ENCODE peak calls at places on chromosome 20, in six cellular contexts. One of them, this sample, is unnamed.
A peak's percentile ranks its signal among the peaks of the same experiment; 100 is the strongest.

GRCh38 chr20:62043131-62043914 is 22.4 kb downstream of the TAF4 start:
- DNase-seq in CD8-positive, alpha-beta memory T cell: no peak
- DNase-seq in substantia nigra: no peak
- DNase-seq in mammary epithelial cell: peak; percentile 6
- DNase-seq in A549: no peak
- DNase-seq in PC-9: peak; percentile 47
- DNase-seq in this sample: no peak

GRCh38 chr20:63064310-63064709 is 57.5 kb upstream of the BHLHE23 start:
- DNase-seq in PC-9: peak; percentile 35
- DNase-seq in CD8-positive, alpha-beta memory T cell: no peak
- DNase-seq in substantia nigra: no peak
- DNase-seq in mammary epithelial cell: no peak
- DNase-seq in A549: no peak
- DNase-seq in this sample: peak; percentile 2

GRCh38 chr20:33791959-33792597 is 19.1 kb upstream of the CHMP4B start:
- DNase-seq in mammary epithelial cell: no peak
- DNase-seq in PC-9: peak; percentile 57
- DNase-seq in A549: peak; percentile 40
- DNase-seq in CD8-positive, alpha-beta memory T cell: peak; percentile 67
- DNase-seq in substantia nigra: no peak
- DNase-seq in this sample: no peak

GRCh38 chr20:15637971-15638754 is 935.1 kb downstream of the KIF16B start:
- DNase-seq in PC-9: no peak
- DNase-seq in A549: no peak
- DNase-seq in mammary epithelial cell: no peak
- DNase-seq in substantia nigra: no peak
- DNase-seq in CD8-positive, alpha-beta memory T cell: no peak
- DNase-seq in this sample: no peak

GRCh38 chr20:4836935-4837334 is 115.2 kb downstream of the PRND start:
- DNase-seq in mammary epithelial cell: no peak
- DNase-seq in A549: no peak
- DNase-seq in PC-9: no peak
- DNase-seq in substantia nigra: no peak
- DNase-seq in CD8-positive, alpha-beta memory T cell: no peak
- DNase-seq in this sample: no peak

GRCh38 chr20:47727909-47728361 is 57.3 kb downstream of the SULF2 start:
- DNase-seq in CD8-positive, alpha-beta memory T cell: no peak
- DNase-seq in mammary epithelial cell: no peak
- DNase-seq in A549: no peak
- DNase-seq in substantia nigra: peak; percentile 67
- DNase-seq in PC-9: no peak
- DNase-seq in this sample: no peak

GRCh38 chr20:8647868-8648495 is 420.9 kb upstream of the PLCB4 start:
- DNase-seq in substantia nigra: no peak
- DNase-seq in CD8-positive, alpha-beta memory T cell: no peak
- DNase-seq in A549: no peak
- DNase-seq in mammary epithelial cell: no peak
- DNase-seq in PC-9: no peak
- DNase-seq in this sample: no peak

GRCh38 chr20:24211972-24212371 is 223.4 kb upstream of the GGTLC1 start:
- DNase-seq in PC-9: no peak
- DNase-seq in A549: no peak
- DNase-seq in mammary epithelial cell: no peak
- DNase-seq in substantia nigra: no peak
- DNase-seq in CD8-positive, alpha-beta memory T cell: no peak
- DNase-seq in this sample: no peak

GRCh38 chr20:8946036-8946926 is 122.6 kb upstream of the PLCB4 start:
- DNase-seq in mammary epithelial cell: no peak
- DNase-seq in PC-9: no peak
- DNase-seq in substantia nigra: no peak
- DNase-seq in A549: no peak
- DNase-seq in CD8-positive, alpha-beta memory T cell: no peak
- DNase-seq in this sample: no peak

GRCh38 chr20:63680857-63681608 is 15.4 kb upstream of the TNFRSF6B start:
- DNase-seq in A549: no peak
- DNase-seq in PC-9: no peak
- DNase-seq in CD8-positive, alpha-beta memory T cell: no peak
- DNase-seq in mammary epithelial cell: no peak
- DNase-seq in substantia nigra: no peak
- DNase-seq in this sample: no peak

GRCh38 chr20:61249626-61250025 is 2.4 kb upstream of the CDH4 start:
- DNase-seq in mammary epithelial cell: no peak
- DNase-seq in PC-9: no peak
- DNase-seq in A549: no peak
- DNase-seq in substantia nigra: no peak
- DNase-seq in CD8-positive, alpha-beta memory T cell: no peak
- DNase-seq in this sample: no peak

GRCh38 chr20:18005170-18005989 is 36.6 kb downstream of the MGME1 start:
- DNase-seq in CD8-positive, alpha-beta memory T cell: no peak
- DNase-seq in substantia nigra: no peak
- DNase-seq in A549: no peak
- DNase-seq in PC-9: peak; percentile 80
- DNase-seq in mammary epithelial cell: no peak
- DNase-seq in this sample: no peak

GRCh38 chr20:13353261-13353945 is 132.3 kb downstream of the ISM1 start:
- DNase-seq in PC-9: no peak
- DNase-seq in A549: no peak
- DNase-seq in CD8-positive, alpha-beta memory T cell: no peak
- DNase-seq in substantia nigra: no peak
- DNase-seq in mammary epithelial cell: peak; percentile 9
- DNase-seq in this sample: no peak

GRCh38 chr20:23225407-23226060 is 125.1 kb upstream of the NXT1 start:
- DNase-seq in A549: peak; percentile 58
- DNase-seq in substantia nigra: peak; percentile 9
- DNase-seq in PC-9: peak; percentile 8
- DNase-seq in CD8-positive, alpha-beta memory T cell: no peak
- DNase-seq in mammary epithelial cell: peak; percentile 89
- DNase-seq in this sample: peak; percentile 42

GRCh38 chr20:44728835-44729342 is 13.7 kb downstream of the CCN5 start:
- DNase-seq in CD8-positive, alpha-beta memory T cell: no peak
- DNase-seq in mammary epithelial cell: peak; percentile 98
- DNase-seq in A549: peak; percentile 97
- DNase-seq in PC-9: peak; percentile 96
- DNase-seq in substantia nigra: peak; percentile 59
- DNase-seq in this sample: peak; percentile 68

GRCh38 chr20:48051810-48052491 is 266.7 kb upstream of the SULF2 start:
- DNase-seq in mammary epithelial cell: peak; percentile 85
- DNase-seq in A549: no peak
- DNase-seq in CD8-positive, alpha-beta memory T cell: no peak
- DNase-seq in substantia nigra: no peak
- DNase-seq in PC-9: peak; percentile 78
- DNase-seq in this sample: no peak

GRCh38 chr20:44030394-44030793 is 115.7 kb downstream of the TOX2 start:
- DNase-seq in PC-9: no peak
- DNase-seq in mammary epithelial cell: no peak
- DNase-seq in A549: no peak
- DNase-seq in CD8-positive, alpha-beta memory T cell: no peak
- DNase-seq in substantia nigra: no peak
- DNase-seq in this sample: peak; percentile 42

GRCh38 chr20:10074513-10074912 is 39.7 kb downstream of the ANKEF1 start:
- DNase-seq in CD8-positive, alpha-beta memory T cell: no peak
- DNase-seq in substantia nigra: no peak
- DNase-seq in mammary epithelial cell: peak; percentile 95
- DNase-seq in PC-9: peak; percentile 48
- DNase-seq in A549: peak; percentile 81
- DNase-seq in this sample: no peak

GRCh38 chr20:4645621-4646020 is 76.1 kb upstream of the PRND start:
- DNase-seq in mammary epithelial cell: no peak
- DNase-seq in substantia nigra: no peak
- DNase-seq in A549: no peak
- DNase-seq in CD8-positive, alpha-beta memory T cell: no peak
- DNase-seq in PC-9: no peak
- DNase-seq in this sample: no peak

GRCh38 chr20:47353697-47354387 is 2.7 kb downstream of the ZMYND8 start:
- DNase-seq in substantia nigra: no peak
- DNase-seq in A549: no peak
- DNase-seq in mammary epithelial cell: no peak
- DNase-seq in PC-9: no peak
- DNase-seq in CD8-positive, alpha-beta memory T cell: no peak
- DNase-seq in this sample: no peak

GRCh38 chr20:51594999-51595532 is 52.5 kb upstream of the NFATC2 start:
- DNase-seq in PC-9: peak; percentile 79
- DNase-seq in A549: peak; percentile 89
- DNase-seq in CD8-positive, alpha-beta memory T cell: peak; percentile 82
- DNase-seq in substantia nigra: peak; percentile 88
- DNase-seq in mammary epithelial cell: peak; percentile 64
- DNase-seq in this sample: peak; percentile 95

GRCh38 chr20:11432407-11432806 is 485.3 kb upstream of the BTBD3 start:
- DNase-seq in PC-9: no peak
- DNase-seq in CD8-positive, alpha-beta memory T cell: no peak
- DNase-seq in substantia nigra: no peak
- DNase-seq in mammary epithelial cell: peak; percentile 92
- DNase-seq in A549: no peak
- DNase-seq in this sample: no peak

GRCh38 chr20:39155996-39156395 is 193.9 kb downstream of the DHX35 start:
- DNase-seq in A549: no peak
- DNase-seq in substantia nigra: no peak
- DNase-seq in PC-9: no peak
- DNase-seq in mammary epithelial cell: no peak
- DNase-seq in CD8-positive, alpha-beta memory T cell: no peak
- DNase-seq in this sample: no peak

GRCh38 chr20:2800590-2801458 is at the start of gene CPXM1:
- DNase-seq in substantia nigra: no peak
- DNase-seq in A549: no peak
- DNase-seq in PC-9: no peak
- DNase-seq in mammary epithelial cell: no peak
- DNase-seq in CD8-positive, alpha-beta memory T cell: no peak
- DNase-seq in this sample: no peak
- H3K27ac ChIP-seq in substantia nigra: no peak within 1 kb of the TSS
- H3K27ac ChIP-seq in A549: no peak within 1 kb of the TSS
- H3K27ac ChIP-seq in PC-9: no peak within 1 kb of the TSS
- H3K27ac ChIP-seq in mammary epithelial cell: no peak within 1 kb of the TSS
- H3K27ac ChIP-seq in CD8-positive, alpha-beta memory T cell: peak within 1 kb of the TSS; percentile 9
- H3K27ac ChIP-seq in this sample: no peak within 1 kb of the TSS

GRCh38 chr20:35616465-35617396 is 1.1 kb downstream of the SPAG4 start:
- DNase-seq in PC-9: peak; percentile 93
- DNase-seq in substantia nigra: peak; percentile 55
- DNase-seq in A549: peak; percentile 86
- DNase-seq in CD8-positive, alpha-beta memory T cell: peak; percentile 75
- DNase-seq in mammary epithelial cell: peak; percentile 32
- DNase-seq in this sample: peak; percentile 59
- H3K27ac ChIP-seq in PC-9: peak overlapping the region; percentile 73
- H3K27ac ChIP-seq in substantia nigra: no peak overlapping the region
- H3K27ac ChIP-seq in A549: peak overlapping the region; percentile 90
- H3K27ac ChIP-seq in CD8-positive, alpha-beta memory T cell: peak overlapping the region; percentile 67
- H3K27ac ChIP-seq in mammary epithelial cell: no peak overlapping the region
- H3K27ac ChIP-seq in this sample: peak overlapping the region; percentile 71

DNA sequence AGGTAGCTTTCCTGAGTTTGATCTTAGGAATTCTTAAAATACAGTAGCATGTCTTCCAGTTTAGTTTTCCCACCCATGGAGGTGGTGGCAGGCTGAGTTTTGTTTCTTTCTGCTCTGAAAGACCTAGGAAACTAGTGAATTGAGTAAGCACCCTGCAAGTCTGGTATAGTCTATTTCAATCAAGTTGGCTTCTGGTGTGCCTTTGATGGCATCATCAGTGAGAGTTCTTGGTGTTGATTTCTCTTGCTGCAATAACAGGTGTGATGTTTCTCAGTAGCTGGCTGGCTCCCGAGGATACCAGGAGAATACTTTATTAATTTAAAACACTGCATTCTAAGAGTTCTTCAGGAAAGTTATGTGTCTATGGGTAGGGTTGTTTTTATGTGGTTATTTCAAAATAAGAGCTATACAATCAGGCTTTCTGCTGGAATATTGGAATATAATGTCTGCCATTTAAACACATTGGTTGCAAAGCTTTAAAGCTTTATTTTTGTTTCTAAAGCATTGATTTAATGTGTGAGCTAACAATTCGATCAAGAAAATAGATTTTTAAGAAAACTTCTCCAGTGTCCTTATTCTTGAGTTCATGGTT is 19.0 kb downstream of the VAPB start:
- DNase-seq in substantia nigra: no peak
- DNase-seq in PC-9: no peak
- DNase-seq in mammary epithelial cell: no peak
- DNase-seq in CD8-positive, alpha-beta memory T cell: no peak
- DNase-seq in A549: no peak
- DNase-seq in this sample: no peak
- H3K27ac ChIP-seq in substantia nigra: no peak overlapping the region
- H3K27ac ChIP-seq in PC-9: peak overlapping the region; percentile 27
- H3K27ac ChIP-seq in mammary epithelial cell: peak overlapping the region; percentile 66
- H3K27ac ChIP-seq in CD8-positive, alpha-beta memory T cell: no peak overlapping the region
- H3K27ac ChIP-seq in A549: peak overlapping the region; percentile 80
- H3K27ac ChIP-seq in this sample: peak overlapping the region; percentile 66

GRCh38 chr20:41618807-41619294 is 674 bp upstream of the CHD6 start:
- DNase-seq in mammary epithelial cell: peak; percentile 18
- DNase-seq in CD8-positive, alpha-beta memory T cell: no peak
- DNase-seq in substantia nigra: no peak
- DNase-seq in PC-9: no peak
- DNase-seq in A549: peak; percentile 24
- DNase-seq in this sample: no peak
- H3K27ac ChIP-seq in mammary epithelial cell: no peak overlapping the region
- H3K27ac ChIP-seq in CD8-positive, alpha-beta memory T cell: no peak overlapping the region
- H3K27ac ChIP-seq in substantia nigra: peak overlapping the region; percentile 66
- H3K27ac ChIP-seq in PC-9: no peak overlapping the region
- H3K27ac ChIP-seq in A549: peak overlapping the region; percentile 94
- H3K27ac ChIP-seq in this sample: peak overlapping the region; percentile 46

GRCh38 chr20:58312836-58313235 is 3.3 kb downstream of the RAB22A start:
- DNase-seq in substantia nigra: no peak
- DNase-seq in A549: no peak
- DNase-seq in mammary epithelial cell: peak; percentile 97
- DNase-seq in CD8-positive, alpha-beta memory T cell: no peak
- DNase-seq in PC-9: no peak
- DNase-seq in this sample: no peak
- H3K27ac ChIP-seq in substantia nigra: no peak overlapping the region
- H3K27ac ChIP-seq in A549: no peak overlapping the region
- H3K27ac ChIP-seq in mammary epithelial cell: peak overlapping the region; percentile 65
- H3K27ac ChIP-seq in CD8-positive, alpha-beta memory T cell: no peak overlapping the region
- H3K27ac ChIP-seq in PC-9: no peak overlapping the region
- H3K27ac ChIP-seq in this sample: no peak overlapping the region

DNA sequence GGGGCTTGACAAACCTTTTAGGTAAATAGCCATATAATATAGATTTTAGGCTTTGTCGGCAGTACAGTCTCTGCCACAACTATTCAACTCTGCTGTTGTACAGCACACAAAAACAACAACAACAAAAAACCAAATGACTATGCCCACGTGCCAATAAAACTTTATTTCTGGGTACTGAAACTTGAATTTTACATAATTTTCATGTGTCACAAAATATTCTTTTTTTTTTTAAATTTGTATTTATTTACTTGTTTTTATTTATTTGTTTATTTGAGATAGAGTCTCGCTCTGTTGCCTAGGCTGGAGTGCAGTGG is 34.8 kb upstream of the B4GALT5 start:
- DNase-seq in A549: no peak
- DNase-seq in CD8-positive, alpha-beta memory T cell: no peak
- DNase-seq in mammary epithelial cell: no peak
- DNase-seq in PC-9: no peak
- DNase-seq in substantia nigra: no peak
- DNase-seq in this sample: no peak
- H3K27ac ChIP-seq in A549: peak overlapping the region; percentile 87
- H3K27ac ChIP-seq in CD8-positive, alpha-beta memory T cell: no peak overlapping the region
- H3K27ac ChIP-seq in mammary epithelial cell: no peak overlapping the region
- H3K27ac ChIP-seq in PC-9: peak overlapping the region; percentile 37
- H3K27ac ChIP-seq in substantia nigra: no peak overlapping the region
- H3K27ac ChIP-seq in this sample: no peak overlapping the region

This sample was measured in ascending aorta.